ENCODE peak calls at places on chromosomes 16 and 17, in six cellular contexts. B, G, Y, P, N and I are unnamed samples.

GRCh38 chr17:41133880-41134735 is 6.2 kb downstream of the KRTAP4-6 start:
- DNase-seq in B (no peak), G (no peak), Y (no peak), P (no peak), N (no peak), I (no peak)

GRCh38 chr16:85139888-85140339 is 27.6 kb upstream of the CIBAR2 start:
- DNase-seq in B (no peak), G (no peak), Y (no peak), P (no peak), N (no peak), I (no peak)

GRCh38 chr17:41687828-41688640 is 651 bp upstream of the EIF1 start:
- DNase-seq in B (peak; percentile 73), G (peak; percentile 44), Y (no peak), P (peak; percentile 46), N (peak; percentile 69), I (peak; percentile 68)

GRCh38 chr16:85857406-85857805 is 41.6 kb upstream of the IRF8 start:
- DNase-seq in B (no peak), G (no peak), Y (no peak), P (no peak), N (no peak), I (no peak)

GRCh38 chr17:76659928-76660614 is 16.5 kb upstream of the ST6GALNAC1 start:
- DNase-seq in B (peak; percentile 48), G (peak; percentile 73), Y (no peak), P (peak; percentile 50), N (no peak), I (no peak)

GRCh38 chr16:13453325-13453724 is 466.6 kb upstream of the ERCC4 start:
- DNase-seq in B (peak; percentile 1), G (no peak), Y (no peak), P (no peak), N (peak; percentile 8), I (no peak)

GRCh38 chr17:73571524-73572130 is 72.6 kb downstream of the SDK2 start:
- DNase-seq in B (no peak), G (no peak), Y (no peak), P (no peak), N (no peak), I (no peak)

GRCh38 chr17:82913304-82914043 is 73.7 kb upstream of the ZNF750 start:
- DNase-seq in B (no peak), G (peak; percentile 79), Y (no peak), P (peak; percentile 40), N (no peak), I (no peak)

GRCh38 chr16:24993722-24994686 is 21.2 kb downstream of the ARHGAP17 start:
- DNase-seq in B (peak; percentile 96), G (no peak), Y (peak; percentile 54), P (peak; percentile 90), N (peak; percentile 66), I (no peak)

GRCh38 chr16:50578147-50578546 is 30.0 kb downstream of the NKD1 start:
- DNase-seq in B (no peak), G (no peak), Y (no peak), P (no peak), N (no peak), I (no peak)

GRCh38 chr17:869567-870530 is 87.7 kb downstream of the MRM3 start:
- DNase-seq in B (peak; percentile 94), G (no peak), Y (peak; percentile 72), P (peak; percentile 86), N (peak; percentile 68), I (no peak)

GRCh38 chr17:71975331-71975801 is 145.5 kb upstream of the SOX9 start:
- DNase-seq in B (peak; percentile 82), G (no peak), Y (no peak), P (peak; percentile 73), N (peak; percentile 64), I (no peak)

GRCh38 chr17:3935140-3935542 is 18.9 kb upstream of the P2RX1 start:
- DNase-seq in B (peak; percentile 32), G (peak; percentile 75), Y (peak; percentile 41), P (peak; percentile 77), N (peak; percentile 89), I (peak; percentile 71)

GRCh38 chr16:72099377-72099818 is 5.8 kb downstream of the DHX38 start:
- DNase-seq in B (peak; percentile 69), G (peak; percentile 78), Y (peak; percentile 40), P (peak; percentile 63), N (peak; percentile 75), I (peak; percentile 67)

GRCh38 chr16:57899771-57900661 is 70.9 kb downstream of the CNGB1 start:
- DNase-seq in B (peak; percentile 73), G (peak; percentile 86), Y (peak; percentile 59), P (peak; percentile 68), N (peak; percentile 82), I (peak; percentile 68)

GRCh38 chr17:7673239-7673638 is 14.1 kb downstream of the TP53 start:
- DNase-seq in B (no peak), G (no peak), Y (no peak), P (peak; percentile 59), N (no peak), I (peak; percentile 29)

GRCh38 chr17:82322526-82323453 is 5.4 kb upstream of the CD7 start:
- DNase-seq in B (no peak), G (no peak), Y (no peak), P (no peak), N (no peak), I (no peak)

GRCh38 chr16:13621639-13622038 is 298.3 kb upstream of the ERCC4 start:
- DNase-seq in B (no peak), G (no peak), Y (no peak), P (no peak), N (no peak), I (no peak)

GRCh38 chr16:11797957-11798299 is 870 bp upstream of the ZC3H7A start:
- DNase-seq in B (peak; percentile 49), G (peak; percentile 30), Y (no peak), P (peak; percentile 8), N (no peak), I (peak; percentile 42)

GRCh38 chr17:42153919-42154491 is 784 bp downstream of the RAB5C start:
- DNase-seq in B (peak; percentile 57), G (no peak), Y (no peak), P (no peak), N (peak; percentile 57), I (no peak)

GRCh38 chr16:69927056-69927757 is 23.9 kb upstream of the CLEC18A start:
- DNase-seq in B (peak; percentile 77), G (no peak), Y (no peak), P (no peak), N (peak; percentile 32), I (no peak)

GRCh38 chr16:27727941-27728340 is 178.0 kb downstream of the KATNIP start:
- DNase-seq in B (no peak), G (no peak), Y (no peak), P (no peak), N (no peak), I (no peak)

GRCh38 chr17:28760987-28761562 is 17.3 kb downstream of the TRAF4 start:
- DNase-seq in B (peak; percentile 78), G (no peak), Y (no peak), P (peak; percentile 63), N (no peak), I (no peak)

GRCh38 chr16:89156740-89157645 is 14.6 kb upstream of the CDH15 start:
- DNase-seq in B (no peak), G (no peak), Y (no peak), P (no peak), N (no peak), I (no peak)

GRCh38 chr16:85417156-85417860 is 195.8 kb upstream of the GSE1 start:
- DNase-seq in B (no peak), G (no peak), Y (no peak), P (no peak), N (no peak), I (peak; percentile 20)

GRCh38 chr17:33338242-33338641 is 45.1 kb upstream of the ASIC2 start:
- DNase-seq in B (no peak), G (no peak), Y (no peak), P (no peak), N (no peak), I (no peak)

DNA sequence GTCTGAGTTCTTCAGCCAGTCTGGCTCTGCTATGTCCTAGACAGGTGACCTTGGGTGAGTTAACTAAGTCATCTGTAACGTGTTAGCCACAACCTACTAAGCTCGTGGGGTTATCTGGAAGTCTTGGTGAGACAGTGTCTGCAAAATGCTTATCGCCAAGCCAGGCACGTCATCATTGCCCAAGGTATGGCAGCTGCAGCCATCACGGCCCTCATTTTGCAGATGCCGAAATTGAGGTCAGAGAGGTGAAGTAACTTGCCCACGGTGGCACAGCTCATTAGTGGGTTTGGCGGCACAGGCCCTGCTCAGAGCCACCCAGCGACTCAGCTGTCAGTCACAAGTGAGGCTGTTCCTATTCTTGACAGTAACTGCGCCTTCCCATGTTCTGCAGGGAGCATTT is 79.8 kb downstream of the CMIP start:
- DNase-seq in B (no peak), G (no peak), Y (no peak), P (no peak), N (no peak), I (no peak)
- TF ChIP-seq EZH2phosphoT487 in B (no peak), G (no peak), Y (no peak), P (no peak), N (no peak), I (no peak)

DNA sequence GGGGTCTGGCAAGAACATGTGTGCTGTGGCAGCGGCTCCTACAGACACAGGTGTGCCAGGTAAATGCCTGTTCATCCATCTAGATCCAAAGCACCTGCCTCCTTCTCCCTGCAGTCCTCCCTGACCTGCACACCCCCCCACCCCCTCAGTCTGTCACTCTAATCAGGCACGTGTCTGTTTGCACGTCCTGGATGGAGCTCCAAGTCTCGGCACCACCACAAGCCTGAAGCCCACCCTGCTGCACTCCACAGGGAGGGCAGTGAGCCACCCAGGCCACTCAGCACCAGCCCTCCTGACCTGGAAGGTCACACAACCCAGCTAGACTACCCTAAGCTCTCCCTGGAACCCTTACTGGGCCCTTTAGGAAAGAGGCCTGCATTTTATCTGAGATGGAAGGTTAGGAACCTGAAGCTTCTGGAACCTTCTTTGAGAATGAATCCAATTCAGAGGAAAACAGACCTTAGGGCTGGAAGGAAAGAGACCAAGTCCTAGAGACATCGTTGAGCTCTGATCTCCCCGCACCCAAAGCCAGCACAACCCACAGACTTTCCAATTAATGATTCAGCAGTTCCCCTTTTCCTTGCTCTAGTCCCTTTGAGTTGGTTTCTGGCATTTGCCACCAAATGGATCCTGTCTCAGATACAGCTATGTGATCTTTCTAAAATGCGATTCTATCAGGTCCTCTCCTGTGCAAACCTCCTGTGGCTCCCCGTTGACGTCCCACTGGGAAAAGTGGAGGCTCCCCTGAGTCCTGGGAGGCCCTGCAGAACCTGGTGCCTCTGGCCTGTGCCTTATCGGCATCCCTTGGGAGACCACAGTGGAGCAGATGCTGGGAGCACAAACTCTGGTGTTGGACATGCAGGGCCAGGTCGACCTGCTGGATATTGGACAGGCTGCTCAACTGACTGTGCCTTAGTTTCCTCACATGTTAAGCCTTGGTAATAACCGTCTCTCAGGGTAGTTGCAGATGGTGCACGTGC is 67.9 kb downstream of the PRMT7 start:
- DNase-seq in B (no peak), G (no peak), Y (no peak), P (no peak), N (no peak), I (no peak)
- H3K9me2 ChIP-seq in B (no peaks in the 10 kb centered on the region), G (no peaks in the 10 kb centered on the region), Y (no peaks in the 10 kb centered on the region), P (no peaks in the 10 kb centered on the region), N (no peaks in the 10 kb centered on the region), I (no peaks in the 10 kb centered on the region)

GRCh38 chr17:50211249-50212120 is 10.1 kb upstream of the COL1A1 start:
- DNase-seq in B (peak; percentile 87), G (peak; percentile 27), Y (no peak), P (no peak), N (no peak), I (no peak)
- H3K4me2 ChIP-seq in B (peak overlapping the region; percentile 81), G (peak overlapping the region; percentile 93), Y (peak overlapping the region; percentile 65), P (peak overlapping the region; percentile 79), N (peak overlapping the region; percentile 66), I (no peak overlapping the region)

DNA sequence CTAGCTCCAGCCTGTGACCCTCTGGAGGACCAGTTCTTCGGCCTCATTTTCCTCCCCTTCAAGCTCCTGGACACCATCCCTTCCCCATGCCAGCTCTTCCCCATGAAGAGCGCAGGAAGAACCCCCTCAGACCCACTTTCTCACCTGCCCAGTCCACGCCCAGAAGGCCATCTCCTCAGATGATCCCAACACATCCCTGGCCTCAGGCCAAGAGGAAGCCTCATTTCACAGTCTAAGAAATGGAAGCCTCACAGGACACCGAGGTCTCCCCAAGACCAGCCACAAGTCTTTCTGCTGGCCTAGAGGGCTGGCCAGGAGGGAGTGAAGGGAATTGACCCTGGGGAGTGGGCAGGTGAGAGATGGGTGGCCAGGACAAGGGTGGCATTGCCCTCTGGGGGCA is 8.0 kb downstream of the SPATA32 start:
- DNase-seq in B (no peak), G (no peak), Y (no peak), P (no peak), N (no peak), I (no peak)
- TF ChIP-seq EZH2phosphoT487 in B (no peak), G (no peak), Y (no peak), P (no peak), N (no peak), I (no peak)